ENCODE peak calls at places on chromosomes 7 and 10, in five cellular contexts. H, N, T, M and I are unnamed samples.
A peak's percentile ranks its signal among the peaks of the same experiment; 100 is the strongest.

GRCh38 chr10:86964847-86965190 is 3.5 kb upstream of the ADIRF start:
- DNase-seq in T (no peak), M (no peak), N (no peak), H (no peak), I (no peak)

GRCh38 chr10:24556746-24557742 is 166.6 kb downstream of the ARHGAP21 start:
- DNase-seq in M (peak; percentile 79), N (peak; percentile 2), H (peak; percentile 63), T (no peak), I (peak; percentile 93)

GRCh38 chr7:130897515-130898419 is 163.8 kb upstream of the KLF14 start:
- DNase-seq in N (no peak), T (no peak), M (no peak), H (no peak), I (no peak)

GRCh38 chr7:86667732-86668131 is 24.0 kb downstream of the GRM3 start:
- DNase-seq in T (peak; percentile 67), H (no peak), N (no peak), M (no peak), I (no peak)

GRCh38 chr10:24374134-24374915 is 165.4 kb downstream of the KIAA1217 start:
- DNase-seq in N (no peak), M (peak; percentile 15), T (no peak), H (no peak), I (peak; percentile 82)

GRCh38 chr7:35988818-35989217 is 164.2 kb upstream of the EEPD1 start:
- DNase-seq in T (no peak), H (no peak), N (no peak), M (peak; percentile 15), I (peak; percentile 48)

GRCh38 chr10:5509236-5509635 is 9.9 kb upstream of the CALML5 start:
- DNase-seq in T (peak; percentile 11), H (no peak), N (no peak), M (peak; percentile 48), I (no peak)

GRCh38 chr7:27933691-27934565 is 194.0 kb downstream of the TAX1BP1 start:
- DNase-seq in T (peak; percentile 78), N (no peak), M (no peak), H (no peak), I (peak; percentile 85)

GRCh38 chr7:20798081-20798693 is 11.5 kb upstream of the SP8 start:
- DNase-seq in T (peak; percentile 90), N (no peak), H (peak; percentile 59), M (peak; percentile 49), I (peak; percentile 23)

GRCh38 chr7:106485031-106485551 is 175.9 kb downstream of the CCDC71L start:
- DNase-seq in T (no peak), M (peak; percentile 86), H (no peak), N (no peak), I (peak; percentile 77)

GRCh38 chr10:4525095-4525494 is 300.9 kb upstream of the AKR1E2 start:
- DNase-seq in N (no peak), M (no peak), H (no peak), T (no peak), I (no peak)

GRCh38 chr7:21580073-21580521 is 37.3 kb downstream of the DNAH11 start:
- DNase-seq in N (no peak), M (peak; percentile 93), T (no peak), H (no peak), I (peak; percentile 89)

GRCh38 chr7:47956220-47956619 is 8.0 kb upstream of the PKD1L1 start:
- DNase-seq in N (no peak), H (no peak), T (no peak), M (no peak), I (no peak)

GRCh38 chr7:156479596-156479995 is 161.0 kb upstream of the RNF32 start:
- DNase-seq in H (no peak), M (no peak), T (no peak), N (no peak), I (no peak)

GRCh38 chr10:67602268-67602950 is 93.6 kb downstream of the CTNNA3 start:
- DNase-seq in T (no peak), H (no peak), M (peak; percentile 73), N (no peak), I (peak; percentile 83)

GRCh38 chr10:18822156-18822555 is 162.9 kb downstream of the ARL5B start:
- DNase-seq in H (peak; percentile 11), T (no peak), M (peak; percentile 41), N (no peak), I (peak; percentile 59)

GRCh38 chr10:103491729-103492364 is 1.7 kb upstream of the NEURL1 start:
- DNase-seq in H (peak; percentile 16), N (no peak), M (peak; percentile 88), T (no peak), I (peak; percentile 96)

GRCh38 chr7:88927-89921 is 103.1 kb upstream of the FAM20C start:
- DNase-seq in H (no peak), T (no peak), N (no peak), M (peak; percentile 69), I (peak; percentile 93)

GRCh38 chr10:32379314-32379949 is 32.5 kb upstream of the EPC1 start:
- DNase-seq in M (peak; percentile 81), H (no peak), N (peak; percentile 9), T (peak; percentile 94), I (peak; percentile 79)

GRCh38 chr7:48285365-48285764 is 114.1 kb downstream of the ABCA13 start:
- DNase-seq in N (no peak), T (no peak), M (peak; percentile 73), H (no peak), I (peak; percentile 66)

GRCh38 chr10:52215745-52216361 is 98.2 kb upstream of the DKK1 start:
- DNase-seq in H (peak; percentile 60), T (peak; percentile 35), N (peak; percentile 9), M (peak; percentile 75), I (peak; percentile 91)

GRCh38 chr7:97973206-97973658 is 16.8 kb downstream of the OCM2 start:
- DNase-seq in T (peak; percentile 76), M (no peak), N (no peak), H (no peak), I (peak; percentile 8)

GRCh38 chr7:1993031-1993685 is 239.6 kb downstream of the MAD1L1 start:
- DNase-seq in M (no peak), T (no peak), N (no peak), H (no peak), I (no peak)

GRCh38 chr7:38542156-38542555 is 89.0 kb downstream of the AMPH start:
- DNase-seq in M (no peak), H (no peak), N (no peak), T (no peak), I (no peak)

GRCh38 chr10:74963549-74963948 is 137.1 kb downstream of the KAT6B start:
- DNase-seq in T (no peak), H (no peak), N (no peak), M (no peak), I (no peak)

GRCh38 chr10:103668351-103669242 is 175.1 kb downstream of the NEURL1 start:
- DNase-seq in N (no peak), H (peak; percentile 18), M (no peak), T (no peak), I (peak; percentile 54)

GRCh38 chr10:46293832-46294640 is 7.2 kb downstream of the ANTXRL start:
- DNase-seq in N (no peak), T (no peak), M (peak; percentile 36), H (no peak), I (peak; percentile 57)

GRCh38 chr10:113061054-113061430 is 111.0 kb downstream of the TCF7L2 start:
- DNase-seq in M (no peak), N (no peak), H (no peak), T (no peak), I (no peak)

GRCh38 chr7:33261585-33261984 is 132.2 kb downstream of the BBS9 start:
- DNase-seq in N (no peak), M (peak; percentile 2), T (no peak), H (no peak), I (peak; percentile 62)

GRCh38 chr7:138105216-138105615 is 29.0 kb downstream of the AKR1D1 start:
- DNase-seq in N (no peak), T (no peak), M (peak; percentile 31), H (no peak), I (peak; percentile 29)

GRCh38 chr10:103845983-103846382 is 9.4 kb downstream of the SH3PXD2A start:
- DNase-seq in N (no peak), H (no peak), T (no peak), M (no peak), I (no peak)

GRCh38 chr7:31028417-31028988 is 23.6 kb upstream of the ADCYAP1R1 start:
- DNase-seq in T (peak; percentile 86), M (no peak), H (no peak), N (no peak), I (no peak)

GRCh38 chr10:10397906-10398305 is 619.8 kb upstream of the CELF2 start:
- DNase-seq in T (no peak), M (peak; percentile 71), N (no peak), H (no peak), I (no peak)

GRCh38 chr10:121413951-121414350 is 184.3 kb downstream of the FGFR2 start:
- DNase-seq in M (no peak), N (no peak), T (no peak), H (no peak), I (no peak)

GRCh38 chr10:48697091-48697490 is 12.4 kb downstream of the WDFY4 start:
- DNase-seq in H (no peak), T (no peak), N (no peak), M (no peak), I (no peak)